ENCODE peak calls at places on chromosomes 12 and 14, in four cellular contexts. E is HEK293T, U is HepG2, J is WTC11. A is an unnamed sample.

GRCh38 chr14:81208489-81208888 is 12.3 kb downstream of the GTF2A1 start:
- DNase-seq in E (no peak), U (no peak), J (no peak), A (no peak)

GRCh38 chr14:34324363-34324795 is 137.7 kb downstream of the SPTSSA start:
- DNase-seq in E (peak; percentile 45), U (peak; percentile 71), J (no peak), A (peak; percentile 30)

GRCh38 chr12:89874146-89874545 is 165.5 kb upstream of the ATP2B1 start:
- DNase-seq in E (no peak), U (no peak), J (no peak), A (no peak)

GRCh38 chr14:33754264-33754663 is 196.6 kb downstream of the EGLN3 start:
- DNase-seq in E (no peak), U (no peak), J (no peak), A (no peak)

GRCh38 chr12:113214938-113215400 is 6.3 kb upstream of the TPCN1 start:
- DNase-seq in E (no peak), U (peak; percentile 81), J (no peak), A (no peak)

GRCh38 chr14:74980398-74980745 is 22.3 kb upstream of the EIF2B2 start:
- DNase-seq in E (peak; percentile 13), U (no peak), J (no peak), A (no peak)

GRCh38 chr12:113066806-113067400 is 10.4 kb downstream of the DTX1 start:
- DNase-seq in E (no peak), U (no peak), J (no peak), A (no peak)

GRCh38 chr12:124392271-124392990 is 97.5 kb downstream of the RFLNA start:
- DNase-seq in E (peak; percentile 29), U (no peak), J (peak; percentile 68), A (peak; percentile 35)

GRCh38 chr14:73712540-73713141 is 1.5 kb downstream of the PNMA1 start:
- DNase-seq in E (no peak), U (no peak), J (no peak), A (peak; percentile 39)

GRCh38 chr12:53327435-53328042 is 6.1 kb upstream of the AAAS start:
- DNase-seq in E (no peak), U (no peak), J (no peak), A (peak; percentile 42)

GRCh38 chr12:42474391-42474790 is 115.2 kb downstream of the PRICKLE1 start:
- DNase-seq in E (no peak), U (no peak), J (no peak), A (no peak)

GRCh38 chr12:112979281-112979680 is 962 bp downstream of the OAS2 start:
- DNase-seq in E (no peak), U (no peak), J (no peak), A (no peak)

GRCh38 chr14:50085570-50086315 is 30.6 kb downstream of the VCPKMT start:
- DNase-seq in E (no peak), U (no peak), J (no peak), A (no peak)

GRCh38 chr14:31122921-31123320 is 84.7 kb downstream of the HECTD1 start:
- DNase-seq in E (no peak), U (no peak), J (no peak), A (no peak)

GRCh38 chr12:70641691-70642090 is 4.5 kb upstream of the PTPRB start:
- DNase-seq in E (no peak), U (no peak), J (no peak), A (no peak)

GRCh38 chr12:66612053-66612775 is 66.7 kb downstream of the GRIP1 start:
- DNase-seq in E (no peak), U (no peak), J (no peak), A (no peak)

GRCh38 chr12:6961278-6961694 is 9.2 kb downstream of the PHB2 start:
- DNase-seq in E (no peak), U (no peak), J (no peak), A (peak; percentile 51)

GRCh38 chr14:34713681-34714319 is 593 bp downstream of the CFL2 start:
- DNase-seq in E (peak; percentile 13), U (peak; percentile 55), J (no peak), A (peak; percentile 7)

GRCh38 chr14:69055125-69055524 is 76.0 kb upstream of the ACTN1 start:
- DNase-seq in E (no peak), U (no peak), J (no peak), A (no peak)

GRCh38 chr12:72006766-72007165 is 68.1 kb downstream of the TPH2 start:
- DNase-seq in E (no peak), U (no peak), J (no peak), A (no peak)

GRCh38 chr14:103391048-103391447 is 5.8 kb downstream of the MARK3 start:
- DNase-seq in E (no peak), U (peak; percentile 44), J (no peak), A (no peak)

DNA sequence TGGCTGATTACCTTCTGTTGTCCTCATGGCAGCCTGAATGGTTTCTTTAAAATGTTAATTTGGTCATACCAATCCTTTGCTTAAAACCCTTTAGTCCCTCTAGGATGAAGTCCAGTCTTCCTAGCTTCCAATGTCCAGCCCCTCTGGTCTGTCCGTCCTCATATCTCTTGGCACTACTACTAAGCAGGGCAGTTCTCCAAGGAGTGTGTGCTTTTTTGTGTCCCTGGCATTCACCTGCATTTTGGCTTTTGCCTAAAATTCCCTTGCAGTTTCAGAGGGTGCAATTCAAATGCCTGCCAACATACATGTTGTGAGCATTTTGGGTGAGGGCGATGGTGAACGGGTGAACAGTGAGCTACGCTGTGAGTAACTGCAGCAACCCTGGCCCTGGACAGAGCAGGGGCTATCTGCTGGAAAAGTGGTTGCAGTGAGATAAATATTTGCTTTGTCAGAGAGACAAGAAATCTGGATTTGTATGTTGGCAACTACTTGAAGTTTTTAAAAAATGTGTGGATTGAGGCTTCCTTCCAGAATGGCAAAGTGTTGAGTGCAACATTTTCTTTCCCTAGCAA is 14.5 kb downstream of the GALNT8 start:
- DNase-seq in E (no peak), U (no peak), J (no peak), A (no peak)
- TF ChIP-seq ELF4 in E (no peak), U (no peak), J (no peak), A (no peak)

GRCh38 chr12:96256672-96257361 is 62.6 kb downstream of the ELK3 start:
- DNase-seq in E (no peak), U (no peak), J (no peak), A (no peak)
- TF ChIP-seq ELF4 in E (no peak), U (no peak), J (no peak), A (no peak)

GRCh38 chr14:54169254-54169924 is 212.8 kb upstream of the BMP4 start:
- DNase-seq in E (no peak), U (no peak), J (no peak), A (no peak)
- TF ChIP-seq ELF4 in E (no peak), U (no peak), J (no peak), A (no peak)

DNA sequence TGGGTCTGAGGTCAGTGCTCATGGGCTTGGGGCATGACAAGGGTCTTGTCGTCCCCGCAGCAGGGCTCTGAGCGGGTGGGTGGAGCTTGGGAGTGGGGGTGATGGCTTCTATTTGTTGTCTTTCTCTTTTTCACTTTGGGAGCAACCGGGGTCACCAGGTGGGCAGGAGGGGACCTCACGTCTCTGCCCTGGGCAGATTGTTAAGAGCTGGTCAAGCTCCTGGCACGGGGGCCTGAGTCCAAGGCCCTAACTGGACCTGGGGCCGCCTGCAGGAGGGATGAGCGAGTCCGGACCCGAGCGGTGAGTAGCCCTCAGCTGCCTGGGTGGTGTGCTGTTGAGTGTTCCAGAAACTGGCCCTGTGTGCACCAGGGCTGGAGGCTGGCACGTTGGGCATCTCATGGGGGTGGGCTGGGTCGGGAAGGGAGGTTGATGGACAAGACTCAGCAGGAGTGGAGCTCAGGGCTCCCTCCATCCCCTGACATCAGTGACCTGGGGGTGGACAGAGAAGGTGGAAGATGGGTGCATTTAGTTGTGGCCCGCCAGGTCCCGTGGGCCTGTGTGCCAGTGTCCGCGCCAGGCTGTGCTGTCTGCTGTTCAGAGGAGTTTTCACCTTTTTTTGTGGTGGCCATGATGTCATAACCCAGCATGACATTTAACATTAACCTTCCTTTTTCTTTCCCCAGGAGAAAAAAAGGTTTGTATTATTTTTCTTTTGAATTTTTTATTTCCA is 27.5 kb downstream of the RTL1 start:
- DNase-seq in E (no peak), U (no peak), J (no peak), A (no peak)
- TF ChIP-seq ELF4 in E (no peak), U (no peak), J (no peak), A (no peak)

GRCh38 chr12:94663702-94664101 is 13.3 kb upstream of the TMCC3 start:
- DNase-seq in E (no peak), U (no peak), J (no peak), A (no peak)

GRCh38 chr12:94666158-94666557 is 15.8 kb upstream of the TMCC3 start:
- DNase-seq in E (no peak), U (no peak), J (no peak), A (no peak)

GRCh38 chr12:94670075-94670474 is 19.7 kb upstream of the TMCC3 start:
- DNase-seq in E (no peak), U (no peak), J (no peak), A (no peak)

GRCh38 chr12:94670885-94671284 is 20.5 kb upstream of the TMCC3 start:
- DNase-seq in E (no peak), U (no peak), J (no peak), A (no peak)

DNA sequence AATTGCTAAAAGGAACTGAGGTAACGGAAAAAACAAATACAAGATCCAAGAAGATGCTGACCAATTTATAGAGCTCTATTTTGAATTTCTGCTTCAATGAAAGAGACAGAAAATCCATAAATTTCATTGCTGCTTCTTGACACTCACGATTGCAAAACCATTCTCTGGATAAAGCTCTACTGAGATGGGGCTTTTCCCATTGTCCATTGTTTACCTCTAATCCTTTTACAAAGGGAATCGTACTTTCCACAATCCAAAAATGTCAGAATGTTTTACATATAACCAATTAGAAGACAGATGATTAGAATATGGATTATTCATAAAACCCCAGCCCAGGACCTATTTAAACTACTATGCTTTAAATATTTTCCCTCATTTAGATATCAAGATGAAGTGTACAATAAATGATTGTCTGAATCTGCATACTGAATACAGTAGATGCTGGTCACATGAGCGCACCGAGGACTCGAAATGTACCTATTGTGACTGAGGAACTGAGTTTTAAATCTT is 16.7 kb upstream of the TMCC3 start:
- DNase-seq in E (no peak), U (no peak), J (no peak), A (no peak)
- TF ChIP-seq ELF4 in E (no peak), U (no peak), J (no peak), A (no peak)